ENCODE peak calls at places on chromosomes 6 and 20, in six cellular contexts. F is SK-N-SH, T is K562, G is HepG2, L is H1, X is GM12878. U is an unnamed sample.

GRCh38 chr6:152338335-152339125 is 298.6 kb downstream of the SYNE1 start:
- DNase-seq in G (peak), L (peak), F (peak), X (no peak), T (peak), U (peak)

GRCh38 chr6:75620387-75621304 is 19.0 kb downstream of the SENP6 start:
- DNase-seq in G (no peak), X (no peak), L (no peak), F (no peak), T (no peak), U (no peak)

GRCh38 chr20:58645277-58645968 is 5.7 kb upstream of the STX16 start:
- DNase-seq in X (no peak), T (no peak), G (peak), L (peak), F (no peak), U (no peak)

GRCh38 chr6:10643214-10643641 is 51.2 kb downstream of the C6orf52 start:
- DNase-seq in F (no peak), G (no peak), X (no peak), T (no peak), L (no peak), U (peak)

GRCh38 chr6:75850026-75850385 is 101.0 kb downstream of the MYO6 start:
- DNase-seq in F (no peak), G (no peak), L (no peak), X (no peak), T (no peak), U (no peak)

GRCh38 chr6:70423189-70424133 is 10.2 kb downstream of the FAM135A start:
- DNase-seq in G (peak), F (no peak), X (no peak), T (no peak), L (no peak), U (no peak)

GRCh38 chr6:104716858-104717257 is 142.9 kb downstream of the HACE1 start:
- DNase-seq in L (no peak), G (no peak), F (no peak), X (no peak), T (no peak), U (no peak)

GRCh38 chr6:90078513-90079289 is 184.4 kb downstream of the GJA10 start:
- DNase-seq in X (no peak), F (no peak), G (no peak), T (peak), L (no peak), U (no peak)

GRCh38 chr20:13567663-13568062 is 71.1 kb downstream of the TASP1 start:
- DNase-seq in G (no peak), X (no peak), F (no peak), T (no peak), L (no peak), U (no peak)

GRCh38 chr6:154888426-154888825 is 106.7 kb upstream of the TIAM2 start:
- DNase-seq in X (no peak), G (no peak), L (no peak), F (no peak), T (no peak), U (no peak)

GRCh38 chr6:43221046-43221773 is 8.1 kb downstream of the DNPH1 start:
- DNase-seq in L (no peak), T (no peak), F (no peak), G (no peak), X (no peak), U (no peak)

GRCh38 chr20:17958326-17959256 is 10.0 kb downstream of the SNX5 start:
- DNase-seq in F (no peak), X (no peak), L (no peak), T (no peak), G (peak), U (no peak)

GRCh38 chr6:137217801-137218472 is 1.2 kb downstream of the IFNGR1 start:
- DNase-seq in L (no peak), G (peak), F (no peak), X (no peak), T (no peak), U (peak)
- TF ChIP-seq GABPA in L (no peak), G (no peak), F (no peak), X (no peak), T (no peak), U (no peak)

DNA sequence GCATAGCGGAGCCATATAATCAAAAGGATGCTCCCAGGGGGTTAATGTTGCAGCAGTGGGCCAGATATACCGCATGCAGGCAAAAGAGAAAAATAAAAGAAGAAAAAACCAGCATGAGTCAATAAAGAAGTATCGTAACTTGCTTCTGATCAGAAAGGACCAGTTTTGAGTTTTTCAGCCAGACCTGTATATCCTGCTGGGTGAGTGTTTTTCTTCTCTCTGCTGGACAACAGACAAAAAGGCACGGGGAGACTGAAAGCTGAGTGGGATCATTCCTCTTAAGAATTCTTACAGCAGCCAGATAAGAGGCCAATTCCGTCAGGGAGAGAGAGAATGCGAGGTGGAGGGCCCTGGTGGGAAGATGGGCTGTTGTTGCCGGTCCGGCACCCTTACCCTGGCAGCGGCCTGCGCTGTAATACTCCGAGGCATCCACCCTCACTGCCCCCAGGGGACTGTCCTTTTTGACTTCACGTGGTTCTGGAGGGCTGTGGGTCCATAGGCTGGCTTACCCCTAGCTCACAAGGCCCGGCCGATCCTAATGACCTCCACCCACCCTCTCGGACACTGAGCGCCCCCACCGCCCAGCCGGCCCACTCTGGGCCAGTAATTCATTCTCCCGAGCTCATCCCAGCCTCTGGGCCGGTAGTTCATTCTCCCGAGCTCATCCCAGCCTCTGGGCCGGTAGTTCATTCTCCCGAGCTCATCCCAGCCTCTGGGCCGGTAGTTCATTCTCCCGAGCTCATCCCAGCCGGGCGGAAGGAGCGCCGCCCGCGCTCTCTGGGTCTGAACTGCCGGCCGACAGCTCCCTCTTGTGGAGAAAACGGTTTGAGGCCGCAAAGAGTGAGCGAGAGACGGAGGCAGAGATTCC is 118.4 kb upstream of the SIRPA start:
- DNase-seq in L (peak), T (peak), F (peak), X (peak), G (peak), U (peak)
- TF ChIP-seq POLR2AphosphoS5 in L (peak), T (no peak), F (no peak), X (no peak), G (peak), U (no peak)

GRCh38 chr6:69162811-69163210 is 527.7 kb downstream of the ADGRB3 start:
- DNase-seq in L (no peak), T (no peak), F (no peak), X (no peak), G (no peak), U (no peak)

GRCh38 chr6:69164564-69165252 is 529.6 kb downstream of the ADGRB3 start:
- DNase-seq in X (no peak), G (no peak), F (peak), T (no peak), L (no peak), U (no peak)
- TF ChIP-seq GABPA in X (no peak), G (no peak), F (no peak), T (no peak), L (no peak), U (no peak)

GRCh38 chr6:47307362-47308222 is 2.1 kb downstream of the TNFRSF21 start:
- DNase-seq in X (no peak), L (no peak), T (no peak), G (no peak), F (no peak), U (no peak)

GRCh38 chr6:47308674-47309325 is 905 bp downstream of the TNFRSF21 start:
- DNase-seq in G (no peak), L (peak), F (peak), T (peak), X (no peak), U (no peak)

GRCh38 chr6:47309326-47310130 is at the start of gene TNFRSF21:
- DNase-seq in F (peak), X (peak), L (peak), G (peak), T (peak), U (peak)

GRCh38 chr6:47308223-47308567 is 1.5 kb downstream of the TNFRSF21 start:
- DNase-seq in F (no peak), T (no peak), L (no peak), G (no peak), X (no peak), U (no peak)

DNA sequence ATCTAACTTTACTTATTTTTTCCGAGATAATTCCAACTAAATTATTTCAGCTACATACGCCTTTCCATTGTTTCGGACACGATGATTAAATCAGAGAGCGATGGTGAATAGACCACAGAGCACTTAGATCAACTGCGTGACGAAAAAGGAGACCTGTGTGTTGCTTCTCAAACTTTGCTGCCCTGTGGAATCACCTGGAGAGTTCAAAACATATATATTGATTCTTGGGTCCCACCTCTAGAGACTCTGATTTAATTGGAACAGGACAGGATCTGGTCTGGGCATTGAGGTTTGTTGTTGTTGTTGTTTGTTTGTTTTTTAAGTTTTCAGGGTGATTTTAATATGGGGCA is 401 bp upstream of the TNFRSF21 start:
- DNase-seq in L (no peak), X (no peak), G (no peak), T (no peak), F (no peak), U (no peak)
- TF ChIP-seq POLR2AphosphoS5 in L (no peak), X (no peak), G (no peak), T (no peak), F (no peak), U (no peak)

GRCh38 chr20:43969069-43969468 is 54.4 kb downstream of the TOX2 start:
- DNase-seq in L (no peak), F (no peak), X (no peak), T (no peak), G (no peak), U (no peak)

GRCh38 chr20:43972051-43972450 is 57.4 kb downstream of the TOX2 start:
- DNase-seq in F (no peak), T (no peak), X (no peak), L (no peak), G (no peak), U (no peak)

GRCh38 chr20:43971233-43971632 is 56.6 kb downstream of the TOX2 start:
- DNase-seq in L (no peak), F (no peak), T (no peak), G (no peak), X (no peak), U (no peak)

GRCh38 chr20:43968341-43968740 is 53.7 kb downstream of the TOX2 start:
- DNase-seq in G (no peak), L (no peak), T (no peak), X (no peak), F (no peak), U (no peak)

DNA sequence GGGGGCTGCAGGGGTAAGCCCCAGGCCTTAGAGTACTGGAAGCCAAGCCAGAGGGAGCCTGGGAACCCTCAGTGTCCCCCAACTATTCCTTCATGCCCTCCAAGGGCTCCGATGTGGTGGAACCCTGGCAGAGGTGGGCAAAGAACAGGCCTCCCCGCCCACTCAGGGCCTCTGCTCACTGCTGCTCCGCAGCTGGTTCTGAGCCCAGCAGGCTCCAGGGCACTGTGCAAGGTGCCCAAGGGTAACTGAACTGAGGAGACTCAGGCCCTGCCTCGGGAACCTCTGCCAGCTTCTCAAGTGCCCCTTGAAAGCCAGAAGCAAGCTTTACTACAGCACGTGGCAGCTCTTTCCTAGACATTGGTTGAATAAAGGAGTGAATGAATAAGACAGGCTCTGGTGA is 54.8 kb downstream of the TOX2 start:
- DNase-seq in L (no peak), F (no peak), X (no peak), G (no peak), T (no peak), U (no peak)
- TF ChIP-seq GABPA in L (no peak), F (no peak), X (no peak), G (no peak), T (no peak), U (no peak)

U was measured in HL-60.